ENCODE peak calls at places on chromosomes 5 and 9, in seven cellular contexts. R is islet precursor cell; Q is KBM-7; E is tibial nerve; T is activated T-helper 1 cell treated with Interleukin-2 at 50 U/mL for 16 hours; U is SJSA1; Y is central memory CD4-positive, alpha-beta T cell. N is an unnamed sample.
A peak's percentile ranks its signal among the peaks of the same experiment; 100 is the strongest.

GRCh38 chr9:73148447-73148937 is 3.2 kb upstream of the ANXA1 start:
- DNase-seq in R (no peak), Q (no peak), E (no peak), T (no peak), U (peak; percentile 46), Y (no peak), N (no peak)

GRCh38 chr9:80560976-80561375 is 989.2 kb downstream of the TLE4 start:
- DNase-seq in R (no peak), Q (no peak), E (no peak), T (no peak), U (no peak), Y (no peak), N (no peak)

GRCh38 chr9:134735441-134736175 is 94.0 kb downstream of the COL5A1 start:
- DNase-seq in R (no peak), Q (no peak), E (peak; percentile 62), T (no peak), U (no peak), Y (no peak), N (no peak)

GRCh38 chr5:126009566-126009965 is 413.6 kb upstream of the GRAMD2B start:
- DNase-seq in R (no peak), Q (no peak), E (no peak), T (no peak), U (peak; percentile 75), Y (no peak), N (no peak)

GRCh38 chr5:134581241-134581981 is 51.2 kb downstream of the SAR1B start:
- DNase-seq in R (no peak), Q (no peak), E (no peak), T (no peak), U (no peak), Y (no peak), N (no peak)

GRCh38 chr9:112042244-112042638 is 132.9 kb downstream of the SUSD1 start:
- DNase-seq in R (no peak), Q (no peak), E (no peak), T (no peak), U (no peak), Y (no peak), N (no peak)

GRCh38 chr9:83623634-83623991 is 670 bp downstream of the IDNK start:
- DNase-seq in R (no peak), Q (peak; percentile 67), E (no peak), T (no peak), U (no peak), Y (peak; percentile 2), N (peak; percentile 20)

GRCh38 chr5:139392678-139393496 is 2.0 kb downstream of the PROB1 start:
- DNase-seq in R (peak; percentile 92), Q (peak; percentile 95), E (no peak), T (peak; percentile 57), U (peak; percentile 69), Y (peak; percentile 65), N (peak; percentile 80)

GRCh38 chr9:13719981-13720380 is 440.5 kb upstream of the MPDZ start:
- DNase-seq in R (no peak), Q (no peak), E (no peak), T (no peak), U (peak; percentile 72), Y (no peak), N (no peak)

GRCh38 chr5:10913846-10914245 is 152.8 kb upstream of the DAP start:
- DNase-seq in R (peak; percentile 60), Q (peak; percentile 67), E (no peak), T (no peak), U (peak; percentile 74), Y (no peak), N (peak; percentile 45)

GRCh38 chr5:43121565-43122484 is 1.1 kb downstream of the ZNF131 start:
- DNase-seq in R (peak; percentile 58), Q (peak; percentile 69), E (no peak), T (no peak), U (peak; percentile 82), Y (no peak), N (peak; percentile 61)

GRCh38 chr9:135077497-135078200 is 9.8 kb upstream of the OLFM1 start:
- DNase-seq in R (peak; percentile 87), Q (no peak), E (no peak), T (no peak), U (no peak), Y (no peak), N (peak; percentile 67)

GRCh38 chr5:322281-322941 is 897 bp downstream of the AHRR start:
- DNase-seq in R (no peak), Q (peak; percentile 78), E (no peak), T (no peak), U (peak; percentile 55), Y (no peak), N (peak; percentile 89)

GRCh38 chr9:119902611-119903010 is 533.4 kb upstream of the BRINP1 start:
- DNase-seq in R (no peak), Q (no peak), E (no peak), T (no peak), U (no peak), Y (no peak), N (no peak)

GRCh38 chr9:129557192-129558036 is 63.5 kb downstream of the C9orf50 start:
- DNase-seq in R (peak; percentile 93), Q (no peak), E (no peak), T (no peak), U (peak; percentile 72), Y (no peak), N (no peak)

GRCh38 chr9:119273325-119273904 is 95.8 kb downstream of the BRINP1 start:
- DNase-seq in R (no peak), Q (no peak), E (no peak), T (no peak), U (no peak), Y (no peak), N (no peak)

GRCh38 chr5:113232246-113232645 is 202.5 kb downstream of the TSSK1B start:
- DNase-seq in R (no peak), Q (no peak), E (no peak), T (no peak), U (no peak), Y (no peak), N (peak; percentile 60)